ENCODE peak calls at places on chromosomes 6 and 20, in ten cellular contexts. One of them, this sample, is unnamed.

GRCh38 chr6:88780714-88781389 is 182.6 kb downstream of the RNGTT start:
- DNase-seq in PC-3: peak; percentile 64
- DNase-seq in sigmoid colon: peak; percentile 65
- DNase-seq in heart right ventricle: peak; percentile 53
- DNase-seq in mesenchymal stem cell: peak; percentile 72
- DNase-seq in CD4-positive, alpha-beta memory T cell: peak; percentile 53
- DNase-seq in aorta: no peak
- DNase-seq in hepatocyte: peak; percentile 78
- DNase-seq in small intestine: peak; percentile 62
- DNase-seq in thoracic aorta: peak; percentile 3
- DNase-seq in this sample: peak; percentile 26

GRCh38 chr6:83167726-83168278 is 25.3 kb downstream of the PGM3 start:
- DNase-seq in CD4-positive, alpha-beta memory T cell: no peak
- DNase-seq in PC-3: no peak
- DNase-seq in aorta: no peak
- DNase-seq in small intestine: no peak
- DNase-seq in mesenchymal stem cell: no peak
- DNase-seq in heart right ventricle: no peak
- DNase-seq in thoracic aorta: no peak
- DNase-seq in hepatocyte: no peak
- DNase-seq in sigmoid colon: no peak
- DNase-seq in this sample: no peak

GRCh38 chr6:101083533-101084172 is 202.5 kb upstream of the ASCC3 start:
- DNase-seq in sigmoid colon: no peak
- DNase-seq in thoracic aorta: no peak
- DNase-seq in hepatocyte: peak; percentile 8
- DNase-seq in small intestine: no peak
- DNase-seq in CD4-positive, alpha-beta memory T cell: no peak
- DNase-seq in aorta: no peak
- DNase-seq in mesenchymal stem cell: peak; percentile 95
- DNase-seq in PC-3: peak; percentile 92
- DNase-seq in heart right ventricle: no peak
- DNase-seq in this sample: no peak

GRCh38 chr6:136550330-136551071 is at the start of gene MAP7:
- DNase-seq in hepatocyte: peak; percentile 96
- DNase-seq in thoracic aorta: no peak
- DNase-seq in mesenchymal stem cell: peak; percentile 47
- DNase-seq in small intestine: peak; percentile 91
- DNase-seq in aorta: peak; percentile 86
- DNase-seq in PC-3: peak; percentile 90
- DNase-seq in CD4-positive, alpha-beta memory T cell: peak; percentile 70
- DNase-seq in sigmoid colon: peak; percentile 70
- DNase-seq in heart right ventricle: peak; percentile 29
- DNase-seq in this sample: peak; percentile 82

GRCh38 chr6:30983439-30983838 is at the start of gene MUC21:
- DNase-seq in sigmoid colon: no peak
- DNase-seq in hepatocyte: no peak
- DNase-seq in mesenchymal stem cell: no peak
- DNase-seq in heart right ventricle: no peak
- DNase-seq in thoracic aorta: no peak
- DNase-seq in PC-3: no peak
- DNase-seq in CD4-positive, alpha-beta memory T cell: no peak
- DNase-seq in aorta: no peak
- DNase-seq in small intestine: no peak
- DNase-seq in this sample: no peak

GRCh38 chr6:27288136-27289044 is 23.7 kb downstream of the POM121L2 start:
- DNase-seq in mesenchymal stem cell: no peak
- DNase-seq in hepatocyte: no peak
- DNase-seq in heart right ventricle: no peak
- DNase-seq in PC-3: peak; percentile 33
- DNase-seq in aorta: no peak
- DNase-seq in sigmoid colon: no peak
- DNase-seq in thoracic aorta: no peak
- DNase-seq in small intestine: no peak
- DNase-seq in CD4-positive, alpha-beta memory T cell: no peak
- DNase-seq in this sample: no peak

GRCh38 chr6:56660374-56660730 is 17.7 kb upstream of the DST start:
- DNase-seq in aorta: no peak
- DNase-seq in PC-3: no peak
- DNase-seq in sigmoid colon: no peak
- DNase-seq in mesenchymal stem cell: no peak
- DNase-seq in thoracic aorta: no peak
- DNase-seq in heart right ventricle: no peak
- DNase-seq in CD4-positive, alpha-beta memory T cell: no peak
- DNase-seq in small intestine: no peak
- DNase-seq in hepatocyte: no peak
- DNase-seq in this sample: no peak

GRCh38 chr20:53608071-53608455 is 14.4 kb upstream of the ZNF217 start:
- DNase-seq in thoracic aorta: no peak
- DNase-seq in sigmoid colon: no peak
- DNase-seq in PC-3: no peak
- DNase-seq in mesenchymal stem cell: no peak
- DNase-seq in small intestine: no peak
- DNase-seq in CD4-positive, alpha-beta memory T cell: no peak
- DNase-seq in hepatocyte: no peak
- DNase-seq in aorta: no peak
- DNase-seq in heart right ventricle: no peak
- DNase-seq in this sample: peak; percentile 25

GRCh38 chr6:71496018-71496800 is 207.6 kb downstream of the OGFRL1 start:
- DNase-seq in thoracic aorta: no peak
- DNase-seq in sigmoid colon: no peak
- DNase-seq in hepatocyte: no peak
- DNase-seq in mesenchymal stem cell: peak; percentile 58
- DNase-seq in aorta: no peak
- DNase-seq in CD4-positive, alpha-beta memory T cell: no peak
- DNase-seq in small intestine: no peak
- DNase-seq in heart right ventricle: peak; percentile 17
- DNase-seq in PC-3: no peak
- DNase-seq in this sample: no peak

GRCh38 chr6:100099189-100100074 is 105.4 kb upstream of the MCHR2 start:
- DNase-seq in CD4-positive, alpha-beta memory T cell: no peak
- DNase-seq in PC-3: peak; percentile 59
- DNase-seq in heart right ventricle: no peak
- DNase-seq in mesenchymal stem cell: peak; percentile 30
- DNase-seq in hepatocyte: peak; percentile 39
- DNase-seq in thoracic aorta: no peak
- DNase-seq in sigmoid colon: no peak
- DNase-seq in aorta: no peak
- DNase-seq in small intestine: peak; percentile 14
- DNase-seq in this sample: no peak

GRCh38 chr6:28563420-28564095 is 37.9 kb downstream of the GPX5 start:
- DNase-seq in heart right ventricle: no peak
- DNase-seq in CD4-positive, alpha-beta memory T cell: no peak
- DNase-seq in sigmoid colon: no peak
- DNase-seq in hepatocyte: no peak
- DNase-seq in aorta: no peak
- DNase-seq in PC-3: no peak
- DNase-seq in thoracic aorta: no peak
- DNase-seq in mesenchymal stem cell: no peak
- DNase-seq in small intestine: no peak
- DNase-seq in this sample: no peak

GRCh38 chr20:58537831-58538230 is 22.6 kb upstream of the APCDD1L start:
- DNase-seq in PC-3: no peak
- DNase-seq in heart right ventricle: no peak
- DNase-seq in small intestine: no peak
- DNase-seq in hepatocyte: no peak
- DNase-seq in aorta: no peak
- DNase-seq in CD4-positive, alpha-beta memory T cell: no peak
- DNase-seq in sigmoid colon: no peak
- DNase-seq in thoracic aorta: no peak
- DNase-seq in mesenchymal stem cell: no peak
- DNase-seq in this sample: no peak

GRCh38 chr20:58531657-58532056 is 16.5 kb upstream of the APCDD1L start:
- DNase-seq in sigmoid colon: no peak
- DNase-seq in mesenchymal stem cell: no peak
- DNase-seq in heart right ventricle: no peak
- DNase-seq in aorta: no peak
- DNase-seq in CD4-positive, alpha-beta memory T cell: no peak
- DNase-seq in small intestine: no peak
- DNase-seq in thoracic aorta: no peak
- DNase-seq in PC-3: no peak
- DNase-seq in hepatocyte: no peak
- DNase-seq in this sample: no peak

GRCh38 chr20:58531063-58531462 is 15.9 kb upstream of the APCDD1L start:
- DNase-seq in CD4-positive, alpha-beta memory T cell: no peak
- DNase-seq in thoracic aorta: no peak
- DNase-seq in PC-3: no peak
- DNase-seq in hepatocyte: no peak
- DNase-seq in sigmoid colon: no peak
- DNase-seq in heart right ventricle: no peak
- DNase-seq in aorta: no peak
- DNase-seq in small intestine: no peak
- DNase-seq in mesenchymal stem cell: no peak
- DNase-seq in this sample: no peak

GRCh38 chr20:58538752-58539151 is 23.6 kb upstream of the APCDD1L start:
- DNase-seq in small intestine: no peak
- DNase-seq in CD4-positive, alpha-beta memory T cell: no peak
- DNase-seq in PC-3: peak; percentile 76
- DNase-seq in aorta: no peak
- DNase-seq in heart right ventricle: no peak
- DNase-seq in thoracic aorta: no peak
- DNase-seq in hepatocyte: no peak
- DNase-seq in sigmoid colon: peak; percentile 6
- DNase-seq in mesenchymal stem cell: no peak
- DNase-seq in this sample: peak; percentile 5

DNA sequence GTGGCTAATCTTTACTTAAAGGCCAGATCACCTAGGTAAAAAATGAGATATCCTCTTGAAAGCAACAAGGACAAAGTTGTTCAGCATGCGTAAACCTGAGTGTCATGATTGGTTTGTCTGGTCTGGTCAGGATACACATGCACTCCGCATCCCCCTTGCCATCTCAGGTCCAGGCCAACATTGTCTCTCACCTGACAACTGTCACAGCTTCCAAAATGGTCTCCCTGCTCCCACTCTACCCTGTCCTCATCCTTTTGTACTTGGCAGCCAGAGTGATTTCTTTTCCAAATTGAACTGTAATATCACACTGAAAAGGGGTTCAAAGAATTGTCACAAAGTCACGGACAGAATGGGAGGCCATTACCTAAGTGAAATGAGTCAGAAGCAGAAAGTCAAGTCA is 21.1 kb upstream of the APCDD1L start:
- DNase-seq in sigmoid colon: peak; percentile 3
- DNase-seq in hepatocyte: no peak
- DNase-seq in CD4-positive, alpha-beta memory T cell: no peak
- DNase-seq in small intestine: no peak
- DNase-seq in PC-3: no peak
- DNase-seq in aorta: no peak
- DNase-seq in heart right ventricle: no peak
- DNase-seq in thoracic aorta: no peak
- DNase-seq in mesenchymal stem cell: no peak
- DNase-seq in this sample: no peak
- H3K9me3 ChIP-seq in sigmoid colon: peaks cover 23% of the 10 kb centered on the region
- H3K9me3 ChIP-seq in hepatocyte: no peaks in the 10 kb centered on the region
- H3K9me3 ChIP-seq in CD4-positive, alpha-beta memory T cell: no peaks in the 10 kb centered on the region
- H3K9me3 ChIP-seq in small intestine: no peaks in the 10 kb centered on the region
- H3K9me3 ChIP-seq in PC-3: peaks cover 16% of the 10 kb centered on the region
- H3K9me3 ChIP-seq in aorta: peaks cover 12% of the 10 kb centered on the region
- H3K9me3 ChIP-seq in heart right ventricle: peaks cover 18% of the 10 kb centered on the region
- H3K9me3 ChIP-seq in thoracic aorta: peaks cover 18% of the 10 kb centered on the region
- H3K9me3 ChIP-seq in mesenchymal stem cell: peaks cover 25% of the 10 kb centered on the region
- H3K9me3 ChIP-seq in this sample: no peaks in the 10 kb centered on the region

GRCh38 chr6:158419339-158419909 is 107.2 kb downstream of the TULP4 start:
- DNase-seq in small intestine: no peak
- DNase-seq in heart right ventricle: no peak
- DNase-seq in hepatocyte: no peak
- DNase-seq in CD4-positive, alpha-beta memory T cell: no peak
- DNase-seq in thoracic aorta: no peak
- DNase-seq in sigmoid colon: no peak
- DNase-seq in mesenchymal stem cell: no peak
- DNase-seq in aorta: no peak
- DNase-seq in PC-3: no peak
- DNase-seq in this sample: no peak
- H3K9me3 ChIP-seq in small intestine: no peaks in the 10 kb centered on the region
- H3K9me3 ChIP-seq in heart right ventricle: no peaks in the 10 kb centered on the region
- H3K9me3 ChIP-seq in hepatocyte: peaks cover 2% of the 10 kb centered on the region
- H3K9me3 ChIP-seq in CD4-positive, alpha-beta memory T cell: no peaks in the 10 kb centered on the region
- H3K9me3 ChIP-seq in thoracic aorta: no peaks in the 10 kb centered on the region
- H3K9me3 ChIP-seq in sigmoid colon: peaks cover 2% of the 10 kb centered on the region
- H3K9me3 ChIP-seq in mesenchymal stem cell: peaks cover 8% of the 10 kb centered on the region
- H3K9me3 ChIP-seq in aorta: no peaks in the 10 kb centered on the region
- H3K9me3 ChIP-seq in PC-3: no peaks in the 10 kb centered on the region
- H3K9me3 ChIP-seq in this sample: no peaks in the 10 kb centered on the region

GRCh38 chr6:149064026-149065017 is 253.2 kb upstream of the TAB2 start:
- DNase-seq in mesenchymal stem cell: no peak
- DNase-seq in PC-3: no peak
- DNase-seq in sigmoid colon: no peak
- DNase-seq in small intestine: no peak
- DNase-seq in hepatocyte: no peak
- DNase-seq in heart right ventricle: no peak
- DNase-seq in aorta: no peak
- DNase-seq in CD4-positive, alpha-beta memory T cell: no peak
- DNase-seq in thoracic aorta: no peak
- DNase-seq in this sample: no peak
- H3K9me3 ChIP-seq in mesenchymal stem cell: no peaks in the 10 kb centered on the region
- H3K9me3 ChIP-seq in PC-3: no peaks in the 10 kb centered on the region
- H3K9me3 ChIP-seq in sigmoid colon: no peaks in the 10 kb centered on the region
- H3K9me3 ChIP-seq in small intestine: no peaks in the 10 kb centered on the region
- H3K9me3 ChIP-seq in hepatocyte: no peaks in the 10 kb centered on the region
- H3K9me3 ChIP-seq in heart right ventricle: no peaks in the 10 kb centered on the region
- H3K9me3 ChIP-seq in aorta: no peaks in the 10 kb centered on the region
- H3K9me3 ChIP-seq in CD4-positive, alpha-beta memory T cell: no peaks in the 10 kb centered on the region
- H3K9me3 ChIP-seq in thoracic aorta: no peaks in the 10 kb centered on the region
- H3K9me3 ChIP-seq in this sample: no peaks in the 10 kb centered on the region

GRCh38 chr20:62123450-62124118 is 1.3 kb downstream of the LSM14B start:
- DNase-seq in CD4-positive, alpha-beta memory T cell: no peak
- DNase-seq in sigmoid colon: no peak
- DNase-seq in thoracic aorta: no peak
- DNase-seq in hepatocyte: peak; percentile 42
- DNase-seq in mesenchymal stem cell: peak; percentile 75
- DNase-seq in small intestine: peak; percentile 31
- DNase-seq in heart right ventricle: no peak
- DNase-seq in aorta: no peak
- DNase-seq in PC-3: no peak
- DNase-seq in this sample: no peak

GRCh38 chr20:62121776-62122658 is at the start of gene LSM14B:
- DNase-seq in PC-3: peak; percentile 98
- DNase-seq in CD4-positive, alpha-beta memory T cell: peak; percentile 98
- DNase-seq in sigmoid colon: peak; percentile 98
- DNase-seq in thoracic aorta: peak; percentile 74
- DNase-seq in aorta: peak; percentile 98
- DNase-seq in small intestine: peak; percentile 96
- DNase-seq in hepatocyte: peak; percentile 99
- DNase-seq in mesenchymal stem cell: peak; percentile 95
- DNase-seq in heart right ventricle: peak; percentile 95
- DNase-seq in this sample: peak; percentile 96

GRCh38 chr20:62120365-62120762 is 1.9 kb upstream of the LSM14B start:
- DNase-seq in CD4-positive, alpha-beta memory T cell: no peak
- DNase-seq in heart right ventricle: no peak
- DNase-seq in aorta: no peak
- DNase-seq in hepatocyte: no peak
- DNase-seq in sigmoid colon: no peak
- DNase-seq in PC-3: no peak
- DNase-seq in mesenchymal stem cell: no peak
- DNase-seq in small intestine: no peak
- DNase-seq in thoracic aorta: no peak
- DNase-seq in this sample: no peak

GRCh38 chr20:62120990-62121775 is 1.1 kb upstream of the LSM14B start:
- DNase-seq in PC-3: peak; percentile 50
- DNase-seq in sigmoid colon: peak; percentile 80
- DNase-seq in small intestine: peak; percentile 78
- DNase-seq in mesenchymal stem cell: peak; percentile 77
- DNase-seq in aorta: peak; percentile 85
- DNase-seq in CD4-positive, alpha-beta memory T cell: no peak
- DNase-seq in hepatocyte: no peak
- DNase-seq in heart right ventricle: no peak
- DNase-seq in thoracic aorta: no peak
- DNase-seq in this sample: peak; percentile 41

GRCh38 chr20:62122659-62123449 is 579 bp downstream of the LSM14B start:
- DNase-seq in aorta: no peak
- DNase-seq in thoracic aorta: no peak
- DNase-seq in PC-3: peak; percentile 50
- DNase-seq in sigmoid colon: peak; percentile 80
- DNase-seq in hepatocyte: peak; percentile 77
- DNase-seq in mesenchymal stem cell: peak; percentile 41
- DNase-seq in heart right ventricle: peak; percentile 23
- DNase-seq in CD4-positive, alpha-beta memory T cell: no peak
- DNase-seq in small intestine: peak; percentile 40
- DNase-seq in this sample: peak; percentile 56
- H3K9me3 ChIP-seq in aorta: no peaks in the 10 kb centered on the region
- H3K9me3 ChIP-seq in thoracic aorta: no peaks in the 10 kb centered on the region
- H3K9me3 ChIP-seq in PC-3: no peaks in the 10 kb centered on the region
- H3K9me3 ChIP-seq in sigmoid colon: no peaks in the 10 kb centered on the region
- H3K9me3 ChIP-seq in hepatocyte: no peaks in the 10 kb centered on the region
- H3K9me3 ChIP-seq in mesenchymal stem cell: no peaks in the 10 kb centered on the region
- H3K9me3 ChIP-seq in heart right ventricle: no peaks in the 10 kb centered on the region
- H3K9me3 ChIP-seq in CD4-positive, alpha-beta memory T cell: no peaks in the 10 kb centered on the region
- H3K9me3 ChIP-seq in small intestine: no peaks in the 10 kb centered on the region
- H3K9me3 ChIP-seq in this sample: no peaks in the 10 kb centered on the region